ENCODE peak calls at places on chromosome 18, in four cellular contexts. S, V, U and R are unnamed samples.

GRCh38 chr18:65753520-65753919 is 2.7 kb downstream of the CDH7 start:
- DNase-seq in S (no peak), V (peak), U (peak), R (no peak)

GRCh38 chr18:25176516-25177042 is 175.4 kb downstream of the ZNF521 start:
- DNase-seq in S (no peak), V (peak), U (no peak), R (no peak)

GRCh38 chr18:49459404-49460171 is 857 bp downstream of the DYM start:
- DNase-seq in S (no peak), V (no peak), U (no peak), R (no peak)

GRCh38 chr18:35605686-35606417 is 24.3 kb downstream of the GALNT1 start:
- DNase-seq in S (no peak), V (no peak), U (no peak), R (no peak)

GRCh38 chr18:49621851-49622351 is 60.0 kb downstream of the LIPG start:
- DNase-seq in S (no peak), V (no peak), U (no peak), R (no peak)

GRCh38 chr18:42563995-42564394 is 551.5 kb downstream of the RIT2 start:
- DNase-seq in S (no peak), V (no peak), U (no peak), R (no peak)

GRCh38 chr18:2139676-2140075 is 431.6 kb downstream of the METTL4 start:
- DNase-seq in S (no peak), V (no peak), U (no peak), R (no peak)

GRCh38 chr18:79545714-79546113 is 133.9 kb upstream of the CTDP1 start:
- DNase-seq in S (no peak), V (no peak), U (no peak), R (no peak)

GRCh38 chr18:31042391-31043181 is at the start of gene DSC3:
- DNase-seq in S (no peak), V (peak), U (no peak), R (no peak)

GRCh38 chr18:49562481-49563129 is 748 bp downstream of the LIPG start:
- DNase-seq in S (no peak), V (no peak), U (no peak), R (no peak)

GRCh38 chr18:56124186-56124585 is 514.2 kb downstream of the TXNL1 start:
- DNase-seq in S (no peak), V (no peak), U (no peak), R (no peak)

GRCh38 chr18:10213526-10213925 is 240.9 kb upstream of the APCDD1 start:
- DNase-seq in S (no peak), V (no peak), U (no peak), R (peak)

GRCh38 chr18:79749251-79750191 is 48.2 kb upstream of the KCNG2 start:
- DNase-seq in S (no peak), V (no peak), U (no peak), R (no peak)

GRCh38 chr18:52220062-52220591 is 119.9 kb upstream of the DCC start:
- DNase-seq in S (no peak), V (no peak), U (no peak), R (peak)

GRCh38 chr18:55523001-55523400 is 65.0 kb downstream of the TCF4 start:
- DNase-seq in S (no peak), V (no peak), U (no peak), R (no peak)

GRCh38 chr18:79411614-79412526 is 16.1 kb downstream of the NFATC1 start:
- DNase-seq in S (no peak), V (no peak), U (no peak), R (no peak)

GRCh38 chr18:70491734-70492348 is 203.0 kb downstream of the SOCS6 start:
- DNase-seq in S (peak), V (peak), U (peak), R (no peak)

GRCh38 chr18:57833441-57834101 is 30.5 kb upstream of the ATP8B1 start:
- DNase-seq in S (peak), V (no peak), U (peak), R (peak)

GRCh38 chr18:26764177-26764576 is 101.3 kb downstream of the AQP4 start:
- DNase-seq in S (no peak), V (no peak), U (no peak), R (no peak)

GRCh38 chr18:4831791-4832375 is 365.2 kb downstream of the AKAIN1 start:
- DNase-seq in S (no peak), V (no peak), U (no peak), R (no peak)

GRCh38 chr18:79248495-79249078 is 147.1 kb upstream of the NFATC1 start:
- DNase-seq in S (no peak), V (no peak), U (no peak), R (no peak)

GRCh38 chr18:2538844-2539243 is 32.5 kb downstream of the METTL4 start:
- DNase-seq in S (no peak), V (no peak), U (no peak), R (no peak)

GRCh38 chr18:48649231-48649630 is 110.4 kb downstream of the CTIF start:
- DNase-seq in S (no peak), V (peak), U (peak), R (no peak)

GRCh38 chr18:73535189-73535588 is 612.4 kb downstream of the FBXO15 start:
- DNase-seq in S (no peak), V (no peak), U (no peak), R (no peak)

GRCh38 chr18:57427429-57428181 is 7.6 kb upstream of the ONECUT2 start:
- DNase-seq in S (no peak), V (peak), U (no peak), R (no peak)

GRCh38 chr18:50307738-50308470 is 20.4 kb upstream of the CXXC1 start:
- DNase-seq in S (peak), V (peak), U (peak), R (peak)

GRCh38 chr18:37481058-37481457 is 84.5 kb downstream of the CELF4 start:
- DNase-seq in S (no peak), V (no peak), U (no peak), R (no peak)

GRCh38 chr18:65498605-65499004 is 252.2 kb upstream of the CDH7 start:
- DNase-seq in S (no peak), V (no peak), U (no peak), R (no peak)

GRCh38 chr18:63446266-63446665 is 24.0 kb upstream of the VPS4B start:
- DNase-seq in S (peak), V (no peak), U (no peak), R (no peak)

GRCh38 chr18:64974378-64975125 is 776.3 kb upstream of the CDH7 start:
- DNase-seq in S (no peak), V (no peak), U (no peak), R (no peak)

GRCh38 chr18:34870916-34871315 is 160.8 kb downstream of the DTNA start:
- DNase-seq in S (no peak), V (no peak), U (no peak), R (no peak)

GRCh38 chr18:74275736-74276135 is 16.0 kb downstream of the CYB5A start:
- DNase-seq in S (no peak), V (no peak), U (no peak), R (no peak)

GRCh38 chr18:43970656-43971055 is 693.4 kb upstream of the SYT4 start:
- DNase-seq in S (no peak), V (no peak), U (no peak), R (no peak)

GRCh38 chr18:10076502-10077030 is 162.8 kb downstream of the VAPA start:
- DNase-seq in S (no peak), V (no peak), U (no peak), R (no peak)

GRCh38 chr18:57846258-57846657 is 43.1 kb upstream of the ATP8B1 start:
- DNase-seq in S (peak), V (no peak), U (no peak), R (no peak)

GRCh38 chr18:54671291-54671881 is 80.3 kb downstream of the DYNAP start:
- DNase-seq in S (peak), V (no peak), U (peak), R (no peak)

GRCh38 chr18:24429188-24429587 is 2.7 kb downstream of the IMPACT start:
- DNase-seq in S (no peak), V (no peak), U (no peak), R (no peak)

GRCh38 chr18:21853972-21854563 is 113.5 kb downstream of the MIB1 start:
- DNase-seq in S (no peak), V (no peak), U (peak), R (no peak)

GRCh38 chr18:5979176-5979888 is 84.0 kb upstream of the TMEM200C start:
- DNase-seq in S (no peak), V (no peak), U (no peak), R (no peak)

GRCh38 chr18:77054288-77054605 is 78.3 kb downstream of the MBP start:
- DNase-seq in S (no peak), V (no peak), U (no peak), R (no peak)

GRCh38 chr18:77053616-77054287 is 78.8 kb downstream of the MBP start:
- DNase-seq in S (no peak), V (no peak), U (no peak), R (no peak)

GRCh38 chr18:77056399-77057015 is 76.1 kb downstream of the MBP start:
- DNase-seq in S (no peak), V (no peak), U (peak), R (no peak)

GRCh38 chr18:77052656-77053309 is 79.8 kb downstream of the MBP start:
- DNase-seq in S (no peak), V (no peak), U (no peak), R (no peak)

DNA sequence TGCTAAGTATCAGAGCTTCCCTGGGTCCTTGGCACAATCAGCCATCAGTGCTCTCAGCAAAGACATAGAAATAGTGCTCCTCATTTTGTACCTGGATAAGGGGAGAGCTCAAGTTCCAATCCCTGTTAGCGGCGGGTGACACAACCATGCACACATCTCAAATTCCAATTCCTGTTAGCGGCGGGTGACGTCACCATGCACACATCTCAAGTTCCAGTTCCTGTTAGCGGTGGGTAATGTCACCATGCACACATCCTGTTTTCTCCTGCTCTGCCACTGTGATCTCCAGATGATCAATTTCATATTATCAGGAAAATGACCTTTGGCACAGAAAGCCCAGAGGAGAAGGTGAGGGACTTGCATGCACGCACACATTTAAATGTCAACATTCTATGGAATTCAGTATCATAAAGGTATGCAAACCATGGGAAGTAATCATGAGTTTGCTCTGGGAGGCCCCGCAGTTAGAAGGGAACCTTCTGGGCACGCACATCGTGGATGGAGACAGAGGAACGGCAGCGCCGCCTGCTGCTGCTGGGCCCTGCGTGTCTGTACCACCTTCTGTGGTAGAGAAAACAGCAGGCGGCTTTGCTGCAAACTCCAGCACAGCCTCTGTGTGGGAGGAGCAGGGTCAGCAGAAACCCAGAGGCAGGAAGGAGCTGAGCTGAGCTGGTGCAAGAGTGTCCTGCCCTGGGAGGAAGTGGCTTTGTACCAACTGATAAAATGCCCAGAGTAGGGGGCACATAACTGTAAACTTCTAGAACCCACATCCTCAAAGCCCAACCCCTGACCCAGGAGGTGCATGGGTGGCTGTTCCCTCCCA is 77.8 kb downstream of the MBP start:
- DNase-seq in S (peak), V (peak), U (peak), R (peak)
- TF ChIP-seq CREM in S (peak), V (no peak), U (no peak), R (peak)

GRCh38 chr18:77702686-77703085 is 453.0 kb downstream of the GALR1 start:
- DNase-seq in S (no peak), V (peak), U (peak), R (no peak)

GRCh38 chr18:77701977-77702376 is 452.3 kb downstream of the GALR1 start:
- DNase-seq in S (no peak), V (no peak), U (no peak), R (no peak)

GRCh38 chr18:77705301-77705700 is 455.7 kb downstream of the GALR1 start:
- DNase-seq in S (no peak), V (no peak), U (no peak), R (no peak)

GRCh38 chr18:77700051-77700450 is 450.4 kb downstream of the GALR1 start:
- DNase-seq in S (no peak), V (no peak), U (no peak), R (no peak)
- TF ChIP-seq SP1 in S (no peak), V (no peak), U (no peak), R (no peak)

DNA sequence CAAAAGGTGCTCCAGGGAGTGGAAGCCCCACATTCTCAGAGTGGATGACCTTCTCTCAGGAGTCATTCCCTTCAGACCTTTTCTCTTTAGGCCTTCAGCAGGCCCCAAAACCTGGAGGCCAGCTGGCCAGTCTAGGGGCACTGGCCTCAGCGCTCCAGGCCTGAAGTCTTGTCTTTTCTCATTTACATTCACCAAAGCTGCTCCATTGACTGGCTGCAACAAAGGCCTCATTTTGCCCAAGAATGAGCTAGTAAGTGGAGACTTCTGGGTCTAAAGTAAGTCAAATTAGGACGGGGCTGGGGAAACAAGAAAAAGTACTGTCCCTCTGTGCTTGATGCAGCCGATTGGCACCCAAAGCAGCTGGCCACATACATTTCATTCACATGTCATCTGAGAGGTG is 83.9 kb upstream of the RIOK3 start:
- DNase-seq in S (no peak), V (no peak), U (no peak), R (no peak)
- TF ChIP-seq CREM in S (no peak), V (no peak), U (no peak), R (no peak)

GRCh38 chr18:45954070-45954712 is 12.9 kb downstream of the EPG5 start:
- DNase-seq in S (no peak), V (no peak), U (no peak), R (no peak)
- TF ChIP-seq SP1 in S (no peak), V (no peak), U (no peak), R (no peak)

GRCh38 chr18:33652645-33653044 is 74.6 kb downstream of the ASXL3 start:
- DNase-seq in S (no peak), V (no peak), U (no peak), R (no peak)

GRCh38 chr18:33647365-33647764 is 69.3 kb downstream of the ASXL3 start:
- DNase-seq in S (no peak), V (no peak), U (no peak), R (no peak)
- TF ChIP-seq CREM in S (no peak), V (no peak), U (no peak), R (no peak)

GRCh38 chr18:59180150-59180845 is 39.7 kb upstream of the GRP start:
- DNase-seq in S (no peak), V (no peak), U (no peak), R (no peak)
- TF ChIP-seq SP1 in S (no peak), V (no peak), U (no peak), R (no peak)

GRCh38 chr18:13273800-13274199 is 55.2 kb downstream of the LDLRAD4 start:
- DNase-seq in S (no peak), V (no peak), U (no peak), R (no peak)
- TF ChIP-seq CREM in S (no peak), V (no peak), U (no peak), R (no peak)

DNA sequence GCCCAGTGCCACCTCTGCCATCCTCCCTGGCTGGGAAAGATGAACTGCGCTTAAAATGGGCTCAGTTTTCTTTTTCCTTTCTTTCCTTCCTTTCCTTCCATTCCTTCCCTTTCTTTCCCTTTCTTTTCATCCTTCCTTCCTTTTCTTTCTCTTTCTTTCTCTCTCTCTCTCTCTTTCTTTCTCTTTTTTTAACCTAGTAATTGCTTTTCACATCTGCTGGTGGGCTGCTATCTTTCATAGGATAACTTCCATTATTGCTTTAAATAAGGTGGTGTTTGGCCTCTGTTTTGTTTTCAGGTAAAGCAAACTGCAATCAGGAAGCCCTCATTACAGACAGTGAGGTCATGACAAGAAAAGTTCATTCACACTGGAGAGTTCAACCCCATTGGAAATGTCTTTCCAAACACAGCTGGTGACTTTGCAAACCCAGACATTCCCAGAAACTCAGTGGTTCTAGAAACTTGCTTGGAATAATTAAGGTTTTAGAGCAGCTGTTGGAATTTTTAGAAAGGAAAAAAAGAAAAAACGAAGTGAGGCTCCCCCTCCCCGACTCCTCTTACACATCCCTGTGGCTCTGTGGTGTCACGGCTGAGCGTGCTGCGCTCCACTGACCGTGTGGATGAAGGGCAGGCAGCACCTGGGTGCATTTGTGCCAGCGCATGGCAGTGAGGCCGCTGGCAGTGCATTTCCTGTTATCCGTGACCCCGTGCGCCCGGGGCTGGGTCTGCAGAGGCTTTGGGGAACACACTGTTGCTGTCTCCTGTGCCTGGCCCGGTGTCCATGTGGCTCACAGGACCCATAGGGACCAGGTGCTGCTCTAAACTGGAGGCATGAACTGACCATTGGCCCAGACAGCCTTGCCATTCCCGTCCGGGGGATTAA is 76.9 kb downstream of the MBP start:
- DNase-seq in S (no peak), V (no peak), U (no peak), R (no peak)
- TF ChIP-seq SP1 in S (no peak), V (no peak), U (no peak), R (no peak)